ENCODE peak calls at places on chromosome 12, in four cellular contexts. C, W, O and T are unnamed samples.

GRCh38 chr12:87930033-87930432 is 99.2 kb downstream of the C12orf50 start:
- DNase-seq in C (no peak), W (no peak), O (no peak), T (no peak)

GRCh38 chr12:125424909-125425308 is 359.7 kb downstream of the AACS start:
- DNase-seq in C (no peak), W (no peak), O (no peak), T (no peak)

GRCh38 chr12:93803408-93803807 is 126.2 kb downstream of the CRADD start:
- DNase-seq in C (peak; percentile 60), W (no peak), O (no peak), T (no peak)

GRCh38 chr12:89154743-89155530 is 197.4 kb downstream of the DUSP6 start:
- DNase-seq in C (peak; percentile 6), W (no peak), O (no peak), T (no peak)

GRCh38 chr12:31574803-31575573 is 15.9 kb downstream of the DENND5B start:
- DNase-seq in C (no peak), W (no peak), O (no peak), T (no peak)

GRCh38 chr12:47377414-47378221 is 297.9 kb upstream of the AMIGO2 start:
- DNase-seq in C (peak; percentile 78), W (peak; percentile 99), O (no peak), T (no peak)

GRCh38 chr12:67525500-67525884 is 123.1 kb upstream of the DYRK2 start:
- DNase-seq in C (no peak), W (no peak), O (no peak), T (no peak)

GRCh38 chr12:60394680-60395079 is 798.9 kb downstream of the SLC16A7 start:
- DNase-seq in C (no peak), W (no peak), O (no peak), T (no peak)

GRCh38 chr12:124347805-124348658 is 53.1 kb downstream of the RFLNA start:
- DNase-seq in C (no peak), W (no peak), O (no peak), T (no peak)

GRCh38 chr12:116635487-116635886 is 76.3 kb downstream of the MAP1LC3B2 start:
- DNase-seq in C (no peak), W (no peak), O (no peak), T (no peak)

GRCh38 chr12:114926341-114926740 is 242.4 kb upstream of the TBX3 start:
- DNase-seq in C (no peak), W (no peak), O (no peak), T (no peak)

GRCh38 chr12:52310622-52311281 is 10.4 kb downstream of the KRT83 start:
- DNase-seq in C (no peak), W (peak; percentile 33), O (no peak), T (no peak)

GRCh38 chr12:27324452-27324999 is 8.1 kb upstream of the BMAL2 start:
- DNase-seq in C (no peak), W (no peak), O (no peak), T (no peak)

GRCh38 chr12:104693493-104693892 is 236.7 kb downstream of the CHST11 start:
- DNase-seq in C (no peak), W (peak; percentile 28), O (no peak), T (no peak)

GRCh38 chr12:114625294-114625851 is 58.6 kb downstream of the TBX3 start:
- DNase-seq in C (peak; percentile 87), W (no peak), O (peak; percentile 52), T (peak; percentile 81)

GRCh38 chr12:65748332-65748731 is 76.0 kb upstream of the HMGA2 start:
- DNase-seq in C (no peak), W (no peak), O (no peak), T (no peak)

GRCh38 chr12:65522956-65523857 is 244.7 kb downstream of the MSRB3 start:
- DNase-seq in C (no peak), W (no peak), O (no peak), T (no peak)

GRCh38 chr12:21169878-21170472 is 39.0 kb downstream of the SLCO1B1 start:
- DNase-seq in C (peak; percentile 64), W (no peak), O (peak; percentile 37), T (peak; percentile 81)

DNA sequence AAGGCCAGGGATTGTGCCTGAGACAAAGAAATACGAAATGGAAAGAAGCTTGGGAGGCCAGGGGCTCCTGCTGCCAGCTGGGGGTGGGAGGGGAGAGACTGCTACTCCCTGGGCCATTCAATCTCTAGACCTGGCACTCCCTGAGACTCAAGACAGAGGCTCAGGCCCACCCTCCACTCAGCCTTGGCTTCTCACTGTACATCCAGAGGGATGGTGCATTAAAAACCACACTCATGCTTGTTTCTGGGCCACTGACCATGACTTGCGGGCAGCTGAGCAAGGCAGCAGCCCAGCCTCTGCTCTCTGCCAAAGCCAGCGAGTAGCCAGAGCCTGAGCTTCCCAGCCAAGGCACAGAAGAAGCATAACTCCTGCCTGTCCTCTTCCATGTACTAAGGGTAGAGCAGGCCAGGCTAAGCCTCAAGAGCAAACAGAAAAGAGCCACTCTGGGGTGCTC is 41.5 kb downstream of the PITPNM2 start:
- DNase-seq in C (no peak), W (no peak), O (no peak), T (no peak)
- H3K4me1 ChIP-seq in C (no peaks in the 10 kb centered on the region), W (peaks cover 35% of the 10 kb centered on the region), O (peaks cover 26% of the 10 kb centered on the region), T (no peaks in the 10 kb centered on the region)

DNA sequence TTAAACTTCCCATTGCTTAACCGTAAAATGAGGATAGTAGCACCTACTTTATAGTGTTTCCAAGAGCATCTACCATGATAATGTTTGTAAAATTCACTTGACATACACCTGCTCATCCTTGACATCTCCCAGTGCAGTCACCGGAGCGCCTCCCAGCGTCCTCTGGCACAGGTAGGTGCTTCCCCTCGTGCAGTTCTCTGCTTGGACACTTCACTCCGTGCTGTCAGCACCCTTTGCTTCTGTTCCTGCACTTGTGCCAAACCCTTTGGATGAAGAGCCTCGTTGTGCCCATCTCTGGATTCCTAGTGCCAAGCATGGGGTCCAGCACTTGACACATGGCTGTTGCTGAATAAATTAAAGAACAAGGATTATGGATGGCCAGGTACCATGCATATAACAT is 28.3 kb downstream of the ETV6 start:
- DNase-seq in C (no peak), W (no peak), O (no peak), T (no peak)
- TF ChIP-seq CTCF in C (no peak), W (no peak), O (no peak), T (no peak)

GRCh38 chr12:4172999-4173398 is 100.6 kb upstream of the CCND2 start:
- DNase-seq in C (peak; percentile 16), W (no peak), O (no peak), T (no peak)
- H3K4me1 ChIP-seq in C (no peaks in the 10 kb centered on the region), W (no peaks in the 10 kb centered on the region), O (no peaks in the 10 kb centered on the region), T (no peaks in the 10 kb centered on the region)

DNA sequence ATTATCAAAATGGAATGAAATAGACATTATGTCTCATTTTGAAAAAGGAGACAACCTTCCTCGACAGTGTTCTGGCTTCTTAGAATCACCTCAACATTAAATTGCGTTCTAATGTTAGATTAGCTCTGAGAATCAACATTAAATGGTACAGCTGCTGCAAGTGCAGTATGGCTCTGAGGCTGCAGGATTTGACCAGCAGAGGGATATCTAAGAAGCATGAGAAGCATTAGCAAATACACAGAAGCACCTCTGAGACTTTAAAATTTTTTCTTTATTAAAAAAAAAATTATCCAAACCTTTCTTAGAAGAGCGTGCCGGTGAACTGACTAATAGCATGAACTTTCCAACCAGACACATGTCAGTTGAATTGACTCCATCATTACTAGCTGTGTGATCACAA is 253.4 kb upstream of the LRIG3 start:
- DNase-seq in C (no peak), W (no peak), O (no peak), T (no peak)
- TF ChIP-seq CTCF in C (peak; percentile 23), W (no peak), O (peak; percentile 19), T (peak; percentile 15)

GRCh38 chr12:70364695-70365397 is 1.2 kb upstream of the KCNMB4 start:
- DNase-seq in C (no peak), W (no peak), O (no peak), T (peak; percentile 35)
- H3K4me1 ChIP-seq in C (peaks cover 8% of the 10 kb centered on the region), W (peaks cover 24% of the 10 kb centered on the region), O (peaks cover 17% of the 10 kb centered on the region), T (peaks cover 10% of the 10 kb centered on the region)